ENCODE peak calls at places on chromosomes 12 and 14, in five cellular contexts. A, U, K, J and X are unnamed samples. For H3K4me1, the result is how much of the 10 kb centered on the place peaks cover.

GRCh38 chr14:99441157-99441870 is 39.3 kb downstream of the SETD3 start:
- DNase-seq in A (peak), U (no peak), K (no peak), J (no peak), X (no peak)

GRCh38 chr12:95834572-95834971 is 24.2 kb upstream of the SNRPF start:
- DNase-seq in A (no peak), U (no peak), K (no peak), J (no peak), X (no peak)

GRCh38 chr12:3190101-3190500 is 112.9 kb downstream of the TSPAN9 start:
- DNase-seq in A (no peak), U (no peak), K (no peak), J (no peak), X (no peak)

GRCh38 chr14:37985826-37986470 is 221.8 kb upstream of the SSTR1 start:
- DNase-seq in A (peak), U (peak), K (no peak), J (no peak), X (peak)

GRCh38 chr12:21962236-21962635 is 21.0 kb upstream of the ABCC9 start:
- DNase-seq in A (no peak), U (no peak), K (no peak), J (no peak), X (no peak)

GRCh38 chr12:46268349-46268616 is 560 bp downstream of the SLC38A1 start:
- DNase-seq in A (no peak), U (no peak), K (no peak), J (no peak), X (no peak)

GRCh38 chr12:108828774-108829173 is 28.6 kb downstream of the SSH1 start:
- DNase-seq in A (no peak), U (no peak), K (no peak), J (no peak), X (no peak)

GRCh38 chr14:88667555-88668273 is 104.9 kb downstream of the ZC3H14 start:
- DNase-seq in A (peak), U (peak), K (peak), J (peak), X (peak)

GRCh38 chr12:95412826-95413311 is 61.1 kb upstream of the METAP2 start:
- DNase-seq in A (no peak), U (no peak), K (no peak), J (no peak), X (no peak)

GRCh38 chr14:65098586-65098985 is 3.7 kb downstream of the MAX start:
- DNase-seq in A (no peak), U (no peak), K (peak), J (no peak), X (no peak)

GRCh38 chr14:104142136-104143041 is 4.0 kb downstream of the KIF26A start:
- DNase-seq in A (no peak), U (no peak), K (no peak), J (no peak), X (no peak)

GRCh38 chr14:20422886-20423285 is 9.6 kb upstream of the TEP1 start:
- DNase-seq in A (no peak), U (no peak), K (no peak), J (no peak), X (no peak)

GRCh38 chr12:80154261-80154660 is 54.9 kb downstream of the OTOGL start:
- DNase-seq in A (no peak), U (no peak), K (no peak), J (no peak), X (no peak)

GRCh38 chr14:71498151-71498734 is 434.0 kb upstream of the RGS6 start:
- DNase-seq in A (no peak), U (no peak), K (no peak), J (no peak), X (no peak)

GRCh38 chr12:57746025-57746424 is 1.2 kb downstream of the TSPAN31 start:
- DNase-seq in A (no peak), U (no peak), K (no peak), J (no peak), X (no peak)

GRCh38 chr12:94849411-94849976 is 154.0 kb downstream of the NDUFA12 start:
- DNase-seq in A (no peak), U (no peak), K (no peak), J (no peak), X (no peak)

GRCh38 chr12:17381211-17381610 is 708.8 kb downstream of the RERGL start:
- DNase-seq in A (no peak), U (no peak), K (no peak), J (no peak), X (no peak)

GRCh38 chr12:41663487-41664258 is 475.6 kb downstream of the PDZRN4 start:
- DNase-seq in A (peak), U (no peak), K (no peak), J (no peak), X (no peak)

DNA sequence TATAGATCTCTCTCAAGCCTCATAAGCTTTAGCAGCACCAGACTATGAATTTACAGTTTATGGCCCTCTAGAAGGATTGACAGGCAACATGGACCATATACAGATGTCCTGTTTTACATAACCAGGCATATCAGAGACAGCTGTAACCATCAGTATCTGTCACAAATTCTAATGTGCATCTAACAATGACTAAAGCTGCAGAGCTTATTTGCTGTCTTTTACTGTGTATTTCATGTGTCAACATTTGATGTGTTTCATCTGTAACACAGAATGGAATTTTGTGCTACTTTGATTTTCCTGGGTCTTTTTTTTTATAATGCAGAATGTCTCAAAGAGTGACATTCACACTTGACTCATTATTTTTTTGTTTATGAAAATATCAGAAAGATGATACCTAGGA is 348.3 kb downstream of the SLC16A7 start:
- DNase-seq in A (no peak), U (no peak), K (no peak), J (no peak), X (no peak)
- TF ChIP-seq EP300 in A (no peak), U (no peak), K (no peak), J (no peak), X (no peak)

GRCh38 chr12:11755311-11755930 is 105.9 kb downstream of the ETV6 start:
- DNase-seq in A (no peak), U (no peak), K (no peak), J (no peak), X (no peak)

GRCh38 chr12:11757095-11757494 is 107.6 kb downstream of the ETV6 start:
- DNase-seq in A (no peak), U (no peak), K (no peak), J (no peak), X (no peak)

GRCh38 chr12:11757531-11757930 is 108.1 kb downstream of the ETV6 start:
- DNase-seq in A (no peak), U (no peak), K (no peak), J (no peak), X (peak)

GRCh38 chr12:11756022-11756421 is 106.5 kb downstream of the ETV6 start:
- DNase-seq in A (no peak), U (no peak), K (no peak), J (no peak), X (no peak)

DNA sequence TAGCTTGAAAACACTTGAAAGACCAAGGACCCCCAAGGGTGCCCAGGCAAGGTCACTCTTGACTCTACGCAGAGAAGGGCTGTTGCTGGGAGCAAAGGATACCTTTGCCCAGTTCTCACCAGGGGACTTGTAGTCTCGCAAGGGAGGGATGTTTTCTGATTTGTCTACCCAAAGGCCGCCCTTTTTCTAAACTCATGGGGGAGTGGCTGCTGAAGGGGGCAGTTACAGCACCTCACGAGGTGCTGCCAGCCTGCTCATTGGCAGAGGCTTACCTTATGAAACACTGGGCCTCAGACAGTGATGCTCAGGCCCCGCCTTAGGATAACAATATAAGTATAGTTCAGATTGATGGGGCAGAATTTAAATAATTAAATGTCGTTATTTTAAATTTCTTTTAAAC is 107.0 kb downstream of the ETV6 start:
- DNase-seq in A (no peak), U (no peak), K (no peak), J (no peak), X (no peak)
- H3K4me1 ChIP-seq in A (under half), U (half or more), K (half or more), J (under half), X (half or more)

DNA sequence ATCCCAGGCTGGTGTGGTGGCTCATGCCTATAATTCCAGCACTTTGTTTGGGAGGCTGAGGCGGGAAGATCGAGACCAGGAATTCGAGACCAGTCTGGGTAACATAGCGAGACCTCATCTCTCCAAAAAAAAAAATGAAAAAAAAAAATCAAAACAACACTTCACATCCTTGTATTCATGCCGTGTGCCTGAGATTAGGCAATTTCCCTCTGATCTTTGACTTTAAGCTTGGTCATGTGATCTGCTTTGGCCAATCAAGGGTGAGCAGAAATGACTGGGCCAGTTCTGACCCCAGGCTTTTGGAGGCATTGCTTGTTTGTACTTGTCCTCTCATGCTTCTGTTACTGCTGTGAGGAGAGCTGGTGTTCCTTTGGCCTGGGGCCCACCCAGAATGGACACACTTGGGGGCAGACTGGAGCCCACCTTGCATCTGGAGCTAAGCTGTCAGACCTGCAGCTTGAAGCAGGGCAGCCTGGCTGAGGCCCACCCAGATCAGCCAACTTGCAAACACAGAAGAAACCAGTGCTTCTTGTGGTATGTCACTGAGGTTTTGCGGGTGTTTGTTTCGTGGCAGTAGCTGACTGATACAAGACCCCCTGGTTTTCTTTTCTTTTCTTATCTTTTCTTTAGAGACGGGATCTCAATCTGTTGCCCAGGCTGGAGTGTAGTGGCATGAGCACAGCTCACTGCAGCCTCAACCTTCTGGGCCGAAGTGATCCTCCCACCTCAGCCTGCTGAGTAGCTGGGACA is 29.7 kb upstream of the TBX3 start:
- DNase-seq in A (peak), U (no peak), K (no peak), J (no peak), X (no peak)
- TF ChIP-seq EP300 in A (no peak), U (no peak), K (no peak), J (no peak), X (no peak)

GRCh38 chr12:13196302-13196921 is at the start of gene EMP1:
- DNase-seq in A (peak), U (peak), K (peak), J (peak), X (peak)
- H3K4me1 ChIP-seq in A (under half), U (under half), K (under half), J (under half), X (under half)

GRCh38 chr14:21510735-21511657 is at the start of gene METTL3:
- DNase-seq in A (peak), U (peak), K (peak), J (peak), X (peak)
- TF ChIP-seq EP300 in A (peak), U (no peak), K (no peak), J (no peak), X (no peak)

GRCh38 chr12:25990495-25990894 is 32.0 kb downstream of the RASSF8 start:
- DNase-seq in A (no peak), U (no peak), K (no peak), J (no peak), X (no peak)
- H3K4me1 ChIP-seq in A (under half), U (half or more), K (under half), J (under half), X (under half)

GRCh38 chr14:44531648-44532047 is 24.6 kb upstream of the FSCB start:
- DNase-seq in A (no peak), U (no peak), K (no peak), J (no peak), X (no peak)
- TF ChIP-seq EP300 in A (no peak), U (no peak), K (no peak), J (no peak), X (no peak)